ENCODE peak calls at places on chromosomes 13 and 19, in eight cellular contexts. B, E, M, S, X, A, D and G are unnamed samples.

GRCh38 chr13:41610426-41610825 is 153.1 kb downstream of the RGCC start:
- DNase-seq in B (peak; percentile 91), E (no peak), M (peak; percentile 81), S (peak; percentile 91), X (peak; percentile 89), A (peak; percentile 99), D (peak; percentile 45), G (peak; percentile 49)

GRCh38 chr13:75302031-75302430 is 179.9 kb downstream of the TBC1D4 start:
- DNase-seq in B (no peak), E (no peak), M (no peak), S (peak; percentile 5), X (no peak), A (no peak), D (no peak), G (no peak)

GRCh38 chr13:27634231-27634630 is 12.5 kb downstream of the POLR1D start:
- DNase-seq in B (no peak), E (no peak), M (no peak), S (no peak), X (no peak), A (no peak), D (no peak), G (no peak)

GRCh38 chr13:99970761-99971575 is 599 bp downstream of the ZIC5 start:
- DNase-seq in B (no peak), E (peak; percentile 61), M (no peak), S (no peak), X (no peak), A (no peak), D (no peak), G (no peak)

GRCh38 chr19:15114153-15114540 is 6.9 kb downstream of the SYDE1 start:
- DNase-seq in B (no peak), E (no peak), M (peak; percentile 50), S (peak; percentile 79), X (no peak), A (peak; percentile 47), D (no peak), G (no peak)

GRCh38 chr13:102325321-102325720 is 76.5 kb downstream of the FGF14 start:
- DNase-seq in B (no peak), E (no peak), M (no peak), S (no peak), X (no peak), A (no peak), D (no peak), G (no peak)

GRCh38 chr13:71814806-71815205 is 52.2 kb downstream of the DACH1 start:
- DNase-seq in B (no peak), E (no peak), M (no peak), S (no peak), X (no peak), A (no peak), D (no peak), G (no peak)

GRCh38 chr19:42200116-42200740 is 17.2 kb downstream of the DEDD2 start:
- DNase-seq in B (no peak), E (no peak), M (no peak), S (no peak), X (no peak), A (no peak), D (no peak), G (no peak)

GRCh38 chr13:59176775-59177174 is 987.0 kb downstream of the DIAPH3 start:
- DNase-seq in B (peak; percentile 5), E (no peak), M (no peak), S (no peak), X (no peak), A (no peak), D (no peak), G (no peak)
- TF ChIP-seq CTCF in B (peak; percentile 34), E (no peak), M (peak; percentile 19), S (no peak), X (peak; percentile 17), A (peak; percentile 2), D (no peak), G (no peak)

GRCh38 chr19:50894478-50895356 is 16.5 kb downstream of the KLK4 start:
- DNase-seq in B (no peak), E (no peak), M (no peak), S (no peak), X (no peak), A (no peak), D (no peak), G (no peak)

GRCh38 chr19:50891253-50891625 is 18.0 kb downstream of the KLK2 start:
- DNase-seq in B (no peak), E (no peak), M (no peak), S (no peak), X (no peak), A (no peak), D (no peak), G (no peak)

GRCh38 chr19:50896591-50897190 is 14.5 kb downstream of the KLK4 start:
- DNase-seq in B (peak; percentile 75), E (no peak), M (no peak), S (peak; percentile 85), X (no peak), A (peak; percentile 24), D (no peak), G (peak; percentile 78)

GRCh38 chr19:50890422-50891252 is 17.4 kb downstream of the KLK2 start:
- DNase-seq in B (peak; percentile 92), E (no peak), M (no peak), S (peak; percentile 47), X (peak; percentile 14), A (peak; percentile 30), D (no peak), G (no peak)

DNA sequence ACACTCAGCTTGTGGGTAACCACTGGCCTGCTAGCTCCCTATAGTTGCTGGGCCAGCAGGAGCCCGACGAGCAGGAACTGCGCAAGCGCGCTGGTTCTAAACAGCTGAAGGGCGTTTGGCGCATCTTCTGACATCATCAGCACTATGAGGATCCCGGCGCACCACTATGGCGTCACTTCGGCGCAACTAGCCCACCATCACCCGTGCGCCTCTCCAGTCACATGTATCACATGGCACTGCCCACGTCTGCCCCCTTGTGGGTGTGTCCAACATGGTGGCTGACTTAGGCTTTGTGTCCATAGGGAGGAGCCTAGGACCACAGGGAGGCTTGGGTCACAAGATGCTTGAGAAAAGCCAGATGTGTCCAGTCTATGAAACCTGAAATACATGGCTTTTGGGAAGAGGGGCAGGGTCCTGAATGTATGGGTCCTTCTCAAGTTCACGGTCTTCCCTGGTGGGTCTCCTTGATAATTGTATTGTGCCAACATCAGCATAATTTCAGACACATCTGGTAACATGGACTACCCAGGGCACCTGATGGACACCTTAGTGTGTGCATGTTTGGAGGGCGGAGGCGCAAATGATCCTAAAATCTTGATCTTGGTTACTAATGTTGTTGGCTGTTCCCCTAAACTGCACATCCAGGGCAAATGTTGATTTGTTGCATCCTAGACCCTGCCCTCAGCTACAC is 18.0 kb downstream of the KLK4 start:
- DNase-seq in B (no peak), E (no peak), M (no peak), S (peak; percentile 5), X (no peak), A (no peak), D (no peak), G (no peak)
- TF ChIP-seq CTCF in B (peak; percentile 37), E (no peak), M (no peak), S (no peak), X (no peak), A (no peak), D (no peak), G (no peak)

GRCh38 chr13:24995225-24995804 is 100.6 kb upstream of the PABPC3 start:
- DNase-seq in B (peak; percentile 86), E (no peak), M (peak; percentile 86), S (peak; percentile 84), X (peak; percentile 45), A (peak; percentile 86), D (peak; percentile 28), G (peak; percentile 58)

GRCh38 chr13:25001807-25002206 is 94.1 kb upstream of the PABPC3 start:
- DNase-seq in B (peak; percentile 28), E (no peak), M (no peak), S (no peak), X (no peak), A (no peak), D (no peak), G (no peak)

GRCh38 chr13:24998433-24998832 is 97.5 kb upstream of the PABPC3 start:
- DNase-seq in B (no peak), E (no peak), M (no peak), S (no peak), X (no peak), A (no peak), D (no peak), G (no peak)

GRCh38 chr13:24997367-24997967 is 98.5 kb upstream of the PABPC3 start:
- DNase-seq in B (peak; percentile 64), E (no peak), M (peak; percentile 40), S (peak; percentile 42), X (no peak), A (peak; percentile 28), D (no peak), G (peak; percentile 10)
- TF ChIP-seq CTCF in B (peak; percentile 75), E (peak; percentile 67), M (peak; percentile 74), S (peak; percentile 64), X (peak; percentile 52), A (peak; percentile 72), D (peak; percentile 67), G (peak; percentile 39)

GRCh38 chr19:48330012-48330681 is 4.8 kb downstream of the EMP3 start:
- DNase-seq in B (no peak), E (peak; percentile 87), M (peak; percentile 56), S (peak; percentile 16), X (no peak), A (no peak), D (peak; percentile 79), G (peak; percentile 91)
- TF ChIP-seq CTCF in B (no peak), E (no peak), M (no peak), S (no peak), X (no peak), A (no peak), D (no peak), G (no peak)

GRCh38 chr13:19597523-19597922 is 35.9 kb upstream of the MPHOSPH8 start:
- DNase-seq in B (peak; percentile 94), E (no peak), M (peak; percentile 62), S (peak; percentile 89), X (no peak), A (peak; percentile 12), D (no peak), G (no peak)

GRCh38 chr13:19605161-19605955 is 28.1 kb upstream of the MPHOSPH8 start:
- DNase-seq in B (peak; percentile 91), E (no peak), M (no peak), S (no peak), X (no peak), A (peak; percentile 48), D (peak; percentile 3), G (no peak)

GRCh38 chr13:19606152-19606551 is 27.3 kb upstream of the MPHOSPH8 start:
- DNase-seq in B (peak; percentile 58), E (no peak), M (no peak), S (peak; percentile 51), X (no peak), A (peak; percentile 6), D (no peak), G (no peak)

GRCh38 chr13:19604306-19604705 is 29.2 kb upstream of the MPHOSPH8 start:
- DNase-seq in B (peak; percentile 19), E (no peak), M (no peak), S (no peak), X (no peak), A (no peak), D (no peak), G (no peak)

GRCh38 chr13:19601749-19602725 is 31.4 kb upstream of the MPHOSPH8 start:
- DNase-seq in B (peak; percentile 72), E (peak; percentile 79), M (peak; percentile 40), S (peak; percentile 32), X (no peak), A (peak; percentile 27), D (peak; percentile 36), G (peak; percentile 69)
- TF ChIP-seq CTCF in B (peak; percentile 38), E (no peak), M (peak; percentile 8), S (no peak), X (peak; percentile 29), A (peak; percentile 4), D (no peak), G (no peak)